ENCODE peak calls at places on chromosome 1, in seven cellular contexts. H is SK-N-SH; N is CD8-positive, alpha-beta memory T cell; Z is astrocyte; Y is stomach; Q is sigmoid colon; S is tibial artery. W is an unnamed sample.

GRCh38 chr1:186659946-186660472 is 20.2 kb downstream of the PTGS2 start:
- DNase-seq in S (no peak), Y (no peak), N (no peak), H (no peak), Z (no peak), Q (no peak), W (no peak)

GRCh38 chr1:67970088-67970487 is 80.3 kb downstream of the DIRAS3 start:
- DNase-seq in S (no peak), Z (peak; percentile 95), Q (no peak), H (no peak), N (no peak), Y (no peak), W (no peak)

GRCh38 chr1:23430803-23431202 is 6.3 kb upstream of the TCEA3 start:
- DNase-seq in N (no peak), Y (no peak), S (no peak), Q (no peak), H (no peak), Z (no peak), W (no peak)

GRCh38 chr1:88878731-88879130 is 12.6 kb downstream of the GTF2B start:
- DNase-seq in Z (no peak), Q (no peak), Y (no peak), H (no peak), N (no peak), S (no peak), W (no peak)

GRCh38 chr1:32500387-32501209 is 35.7 kb downstream of the ZBTB8B start:
- DNase-seq in Y (peak; percentile 70), Q (peak; percentile 84), Z (peak; percentile 29), H (peak; percentile 90), S (peak; percentile 69), N (no peak), W (peak; percentile 75)

GRCh38 chr1:2466270-2466665 is 9.8 kb upstream of the PLCH2 start:
- DNase-seq in Z (no peak), S (no peak), H (no peak), N (no peak), Y (no peak), Q (no peak), W (no peak)

GRCh38 chr1:86151427-86151826 is 5.1 kb downstream of the COL24A1 start:
- DNase-seq in Y (no peak), H (no peak), N (no peak), Z (peak; percentile 82), Q (no peak), S (no peak), W (no peak)

GRCh38 chr1:155352600-155352999 is 31.9 kb downstream of the RUSC1 start:
- DNase-seq in Z (no peak), N (no peak), H (no peak), Q (no peak), Y (no peak), S (no peak), W (no peak)

GRCh38 chr1:235056937-235057336 is 71.7 kb downstream of the TOMM20 start:
- DNase-seq in Q (no peak), H (no peak), Y (no peak), S (no peak), N (no peak), Z (no peak), W (no peak)

GRCh38 chr1:207808911-207809555 is 57.2 kb downstream of the CD46 start:
- DNase-seq in H (no peak), S (no peak), N (no peak), Z (no peak), Q (no peak), Y (no peak), W (no peak)

GRCh38 chr1:207810173-207810572 is 58.3 kb downstream of the CD46 start:
- DNase-seq in N (no peak), Z (peak; percentile 65), S (no peak), Q (no peak), H (no peak), Y (no peak), W (no peak)

GRCh38 chr1:207811920-207812720 is 60.3 kb downstream of the CD46 start:
- DNase-seq in H (peak; percentile 70), S (peak; percentile 83), Z (no peak), N (no peak), Y (peak; percentile 82), Q (peak; percentile 93), W (no peak)

GRCh38 chr1:207811319-207811718 is 59.5 kb downstream of the CD46 start:
- DNase-seq in S (no peak), N (no peak), H (no peak), Q (no peak), Z (no peak), Y (no peak), W (no peak)

DNA sequence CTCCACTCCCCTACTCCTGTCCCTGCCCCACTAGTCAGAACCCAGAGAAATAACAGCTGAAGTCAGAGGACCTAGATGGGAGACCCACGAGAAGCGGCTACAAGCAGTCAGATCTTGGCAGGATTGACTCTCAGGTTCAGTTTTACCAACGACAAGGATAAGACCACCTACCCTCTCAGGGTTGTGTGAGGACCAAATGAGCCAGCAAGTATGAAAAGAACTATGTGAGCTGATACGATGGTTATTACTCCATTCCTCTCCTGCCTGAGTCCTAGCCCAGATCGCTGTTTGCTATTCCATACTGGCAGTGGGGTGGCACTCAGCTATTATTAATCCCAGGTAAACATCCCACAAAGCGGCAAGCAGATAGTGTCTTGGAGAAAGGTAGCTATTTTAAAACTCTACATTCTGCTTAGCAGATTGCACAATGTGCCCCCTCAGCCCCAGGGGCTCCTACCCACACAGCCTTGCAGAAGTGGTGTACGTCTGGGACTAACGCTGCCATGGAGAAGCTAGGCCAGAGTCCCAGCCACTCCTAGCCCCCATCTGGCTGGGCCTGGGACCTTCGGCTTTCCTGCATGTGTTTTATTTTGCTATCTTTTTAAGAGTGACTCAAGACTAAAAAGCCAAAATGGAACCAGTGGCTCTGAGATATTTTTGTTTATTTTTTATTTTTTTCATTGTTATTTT is 58.9 kb downstream of the CD46 start:
- DNase-seq in N (no peak), S (no peak), Z (no peak), H (no peak), Y (no peak), Q (no peak), W (no peak)
- H3K4me1 ChIP-seq in N (peaks cover 53% of the 10 kb centered on the region), S (no peaks in the 10 kb centered on the region), Z (peaks cover 8% of the 10 kb centered on the region), H (peaks cover 7% of the 10 kb centered on the region), Y (peaks cover 100% of the 10 kb centered on the region), Q (no peaks in the 10 kb centered on the region), W (peaks cover 40% of the 10 kb centered on the region)

DNA sequence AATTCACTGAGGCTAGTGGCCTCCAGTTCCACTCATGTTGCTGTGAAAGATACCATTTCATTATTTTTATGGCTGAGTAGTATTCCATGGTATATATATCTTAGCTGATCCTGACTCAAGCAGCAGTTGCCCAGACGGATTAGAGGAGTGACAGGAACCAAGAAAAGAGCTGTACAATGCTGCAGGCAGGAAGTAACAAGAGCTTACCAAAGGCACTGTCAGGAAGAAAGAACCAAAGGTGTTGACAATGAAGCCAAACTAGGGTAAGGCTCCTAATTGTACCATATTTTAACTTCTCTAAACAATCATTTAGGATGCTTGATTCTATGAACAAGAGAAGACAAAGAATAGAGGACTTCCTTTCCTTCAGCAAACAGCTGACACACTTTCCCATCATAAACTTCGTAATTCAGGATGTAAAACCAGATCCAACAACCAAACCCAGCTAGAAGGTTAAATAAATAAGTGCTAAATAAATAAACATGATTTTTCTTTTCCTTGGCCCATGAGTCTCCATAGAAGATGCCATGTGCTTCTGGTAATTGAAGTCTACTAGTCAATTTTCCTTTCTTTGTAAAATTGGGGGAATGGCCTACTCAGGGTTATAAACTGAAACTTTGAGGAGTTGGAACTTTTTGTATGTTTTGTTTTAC is 248.2 kb upstream of the SGIP1 start:
- DNase-seq in Y (no peak), Z (no peak), Q (no peak), N (no peak), H (no peak), S (no peak), W (no peak)
- H3K4me1 ChIP-seq in Y (no peaks in the 10 kb centered on the region), Z (peaks cover 8% of the 10 kb centered on the region), Q (no peaks in the 10 kb centered on the region), N (peaks cover 49% of the 10 kb centered on the region), H (peaks cover 6% of the 10 kb centered on the region), S (no peaks in the 10 kb centered on the region), W (no peaks in the 10 kb centered on the region)

GRCh38 chr1:8423134-8423701 is 105.3 kb downstream of the SLC45A1 start:
- DNase-seq in N (peak; percentile 23), Y (no peak), Q (peak; percentile 73), S (no peak), Z (no peak), H (peak; percentile 71), W (peak; percentile 39)
- H3K4me1 ChIP-seq in N (peaks cover 76% of the 10 kb centered on the region), Y (peaks cover 39% of the 10 kb centered on the region), Q (no peaks in the 10 kb centered on the region), S (no peaks in the 10 kb centered on the region), Z (peaks cover 20% of the 10 kb centered on the region), H (peaks cover 25% of the 10 kb centered on the region), W (peaks cover 5% of the 10 kb centered on the region)

GRCh38 chr1:14649976-14650375 is 51.5 kb downstream of the KAZN start:
- DNase-seq in S (no peak), Q (no peak), N (no peak), H (no peak), Y (no peak), Z (no peak), W (no peak)
- H3K4me1 ChIP-seq in S (no peaks in the 10 kb centered on the region), Q (no peaks in the 10 kb centered on the region), N (no peaks in the 10 kb centered on the region), H (no peaks in the 10 kb centered on the region), Y (no peaks in the 10 kb centered on the region), Z (no peaks in the 10 kb centered on the region), W (no peaks in the 10 kb centered on the region)

GRCh38 chr1:214544791-214545190 is 6.6 kb downstream of the PTPN14 start:
- DNase-seq in Z (no peak), Q (no peak), Y (no peak), N (no peak), H (no peak), S (no peak), W (no peak)
- H3K4me1 ChIP-seq in Z (peaks cover 32% of the 10 kb centered on the region), Q (no peaks in the 10 kb centered on the region), Y (peaks cover 21% of the 10 kb centered on the region), N (no peaks in the 10 kb centered on the region), H (peaks cover 44% of the 10 kb centered on the region), S (no peaks in the 10 kb centered on the region), W (no peaks in the 10 kb centered on the region)

DNA sequence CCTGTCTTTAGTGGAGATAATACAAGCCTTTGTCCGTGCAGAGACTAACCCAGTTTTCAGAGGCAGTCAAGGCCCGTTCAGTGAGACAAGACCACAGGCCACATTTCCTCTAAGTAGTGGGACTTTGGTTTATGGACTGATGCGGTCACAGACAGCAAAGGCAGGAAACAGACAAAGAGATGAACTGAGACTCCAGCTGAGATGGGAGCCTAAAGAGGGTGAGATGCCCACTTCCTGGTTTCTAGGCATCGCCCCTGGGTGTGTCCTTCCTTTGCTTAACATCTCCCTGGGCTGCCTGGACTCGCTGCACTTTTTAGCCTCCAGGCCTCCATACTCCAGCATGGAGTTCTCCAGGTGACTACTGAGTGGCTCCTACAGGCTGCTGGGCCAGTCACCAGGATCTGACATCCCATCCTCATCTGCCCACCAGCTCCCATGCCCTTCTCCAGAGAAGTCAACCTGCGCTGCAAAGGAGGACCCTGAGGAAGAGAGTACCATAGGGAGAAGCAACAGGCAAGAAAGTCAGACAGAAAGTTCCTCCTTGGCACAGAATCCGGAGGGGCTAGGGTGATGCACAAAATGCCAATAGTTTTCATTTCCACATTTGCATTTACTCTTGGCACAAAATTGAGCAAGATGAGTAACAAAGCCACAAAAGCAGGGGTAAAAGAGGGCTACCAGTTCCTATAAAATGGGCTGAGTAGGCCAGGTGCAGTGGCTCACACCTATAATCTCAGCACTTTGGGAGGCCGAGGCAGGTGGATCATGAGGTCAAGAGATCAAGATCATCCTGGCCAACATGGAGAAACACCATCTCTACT is 15.1 kb downstream of the THEMIS2 start:
- DNase-seq in Q (peak; percentile 61), N (peak; percentile 29), Z (no peak), H (no peak), S (no peak), Y (no peak), W (no peak)
- H3K4me1 ChIP-seq in Q (no peaks in the 10 kb centered on the region), N (peaks cover 76% of the 10 kb centered on the region), Z (no peaks in the 10 kb centered on the region), H (no peaks in the 10 kb centered on the region), S (no peaks in the 10 kb centered on the region), Y (no peaks in the 10 kb centered on the region), W (no peaks in the 10 kb centered on the region)

W was measured in uterus.